ENCODE peak calls at places on chromosomes 5 and 9, in six cellular contexts. U, K, H, X, G and W are unnamed samples.

GRCh38 chr9:134136997-134137302 is 1.1 kb downstream of the WDR5 start:
- DNase-seq in U (no peak), K (no peak), H (no peak), X (no peak), G (no peak), W (no peak)

GRCh38 chr5:64722588-64722987 is 32.3 kb downstream of the SHISAL2B start:
- DNase-seq in U (no peak), K (no peak), H (no peak), X (no peak), G (no peak), W (no peak)

GRCh38 chr9:37992924-37993349 is 76.1 kb downstream of the SHB start:
- DNase-seq in U (no peak), K (no peak), H (no peak), X (peak), G (no peak), W (peak)

GRCh38 chr9:37300620-37301368 is 121.7 kb upstream of the GRHPR start:
- DNase-seq in U (no peak), K (no peak), H (no peak), X (no peak), G (no peak), W (no peak)

GRCh38 chr9:114109106-114109505 is 10.0 kb upstream of the KIF12 start:
- DNase-seq in U (no peak), K (no peak), H (no peak), X (no peak), G (no peak), W (no peak)

GRCh38 chr5:176844706-176845391 is 34.5 kb downstream of the UNC5A start:
- DNase-seq in U (no peak), K (peak), H (no peak), X (no peak), G (no peak), W (no peak)

GRCh38 chr5:61441742-61442141 is 109.7 kb downstream of the ZSWIM6 start:
- DNase-seq in U (no peak), K (no peak), H (no peak), X (no peak), G (no peak), W (no peak)

GRCh38 chr5:133853972-133854371 is 114.5 kb downstream of the C5orf15 start:
- DNase-seq in U (no peak), K (no peak), H (no peak), X (no peak), G (no peak), W (no peak)

GRCh38 chr5:173328896-173329369 is 719 bp upstream of the STC2 start:
- DNase-seq in U (peak), K (no peak), H (peak), X (no peak), G (no peak), W (peak)

GRCh38 chr9:2356391-2356790 is 265.2 kb upstream of the VLDLR start:
- DNase-seq in U (no peak), K (no peak), H (no peak), X (no peak), G (no peak), W (no peak)

GRCh38 chr9:100938507-100938906 is 90.0 kb upstream of the PLPPR1 start:
- DNase-seq in U (no peak), K (no peak), H (no peak), X (no peak), G (no peak), W (no peak)

GRCh38 chr5:142979636-142980035 is 209.5 kb downstream of the ARHGAP26 start:
- DNase-seq in U (no peak), K (no peak), H (no peak), X (no peak), G (no peak), W (no peak)

GRCh38 chr9:11194249-11194648 is 581.4 kb upstream of the PTPRD start:
- DNase-seq in U (no peak), K (no peak), H (no peak), X (no peak), G (no peak), W (no peak)

GRCh38 chr9:112380102-112380581 is at the start of gene HSDL2:
- DNase-seq in U (no peak), K (no peak), H (no peak), X (peak), G (no peak), W (no peak)

GRCh38 chr5:67063055-67063454 is 133.5 kb downstream of the CD180 start:
- DNase-seq in U (no peak), K (no peak), H (no peak), X (no peak), G (no peak), W (no peak)

GRCh38 chr9:127194881-127195713 is 69.5 kb upstream of the GARNL3 start:
- DNase-seq in U (no peak), K (no peak), H (peak), X (no peak), G (no peak), W (no peak)

GRCh38 chr5:90871356-90871755 is 312.8 kb downstream of the ADGRV1 start:
- DNase-seq in U (no peak), K (no peak), H (no peak), X (no peak), G (no peak), W (no peak)

GRCh38 chr5:98391921-98392625 is 381.4 kb upstream of the RGMB start:
- DNase-seq in U (no peak), K (no peak), H (no peak), X (no peak), G (no peak), W (no peak)

DNA sequence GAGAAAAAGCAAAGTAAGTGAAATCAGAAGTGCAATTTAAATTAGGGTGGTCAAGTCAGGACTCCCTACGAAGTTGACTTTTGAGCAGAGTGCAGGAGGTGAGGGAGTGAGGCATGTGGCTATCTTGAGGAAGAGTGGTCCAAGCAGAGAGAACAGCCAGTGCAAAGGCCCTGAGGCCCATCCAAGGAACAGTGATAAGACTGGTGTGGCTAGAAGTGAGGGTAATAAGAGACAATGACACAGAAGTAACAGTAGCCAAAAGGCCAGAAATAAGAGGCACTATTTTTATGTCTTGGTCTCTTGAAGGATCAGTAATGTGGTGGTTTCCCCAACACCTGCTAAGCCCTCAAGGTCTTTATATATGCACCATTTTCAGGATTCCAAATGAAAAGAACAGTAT is 120.4 kb downstream of the SLC1A3 start:
- DNase-seq in U (no peak), K (no peak), H (no peak), X (no peak), G (no peak), W (no peak)
- TF ChIP-seq POLR2AphosphoS5 in U (no peak), K (no peak), H (no peak), X (no peak), G (no peak), W (no peak)

DNA sequence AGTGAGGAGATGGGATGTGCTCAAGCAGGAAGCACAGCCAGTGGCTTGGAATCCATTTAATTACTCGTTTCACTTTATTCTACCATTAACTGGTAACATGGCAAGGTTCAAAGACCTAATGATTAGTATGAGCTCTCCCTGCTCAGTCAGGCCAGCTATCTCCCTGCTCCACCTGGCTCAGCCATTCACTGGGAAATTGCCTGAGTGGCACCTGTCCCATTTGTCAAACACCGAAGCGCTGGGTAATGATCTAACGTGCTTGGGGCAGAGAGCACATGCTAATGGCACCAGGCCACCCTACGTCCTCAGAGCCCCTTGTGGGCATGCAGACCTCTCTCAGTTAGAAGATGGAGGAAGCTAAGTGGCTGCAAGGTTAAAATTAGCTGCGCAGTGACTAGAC is 162.1 kb downstream of the TTLL11 start:
- DNase-seq in U (no peak), K (no peak), H (no peak), X (no peak), G (no peak), W (no peak)
- TF ChIP-seq GABPA in U (no peak), K (no peak), H (no peak), X (no peak), G (no peak), W (no peak)

GRCh38 chr5:73426034-73426433 is 22.5 kb downstream of the FOXD1 start:
- DNase-seq in U (no peak), K (no peak), H (no peak), X (no peak), G (no peak), W (no peak)

GRCh38 chr5:73419414-73420390 is 28.9 kb downstream of the FOXD1 start:
- DNase-seq in U (peak), K (peak), H (no peak), X (no peak), G (no peak), W (no peak)

GRCh38 chr5:73422164-73422563 is 26.4 kb downstream of the FOXD1 start:
- DNase-seq in U (no peak), K (no peak), H (no peak), X (no peak), G (no peak), W (no peak)

DNA sequence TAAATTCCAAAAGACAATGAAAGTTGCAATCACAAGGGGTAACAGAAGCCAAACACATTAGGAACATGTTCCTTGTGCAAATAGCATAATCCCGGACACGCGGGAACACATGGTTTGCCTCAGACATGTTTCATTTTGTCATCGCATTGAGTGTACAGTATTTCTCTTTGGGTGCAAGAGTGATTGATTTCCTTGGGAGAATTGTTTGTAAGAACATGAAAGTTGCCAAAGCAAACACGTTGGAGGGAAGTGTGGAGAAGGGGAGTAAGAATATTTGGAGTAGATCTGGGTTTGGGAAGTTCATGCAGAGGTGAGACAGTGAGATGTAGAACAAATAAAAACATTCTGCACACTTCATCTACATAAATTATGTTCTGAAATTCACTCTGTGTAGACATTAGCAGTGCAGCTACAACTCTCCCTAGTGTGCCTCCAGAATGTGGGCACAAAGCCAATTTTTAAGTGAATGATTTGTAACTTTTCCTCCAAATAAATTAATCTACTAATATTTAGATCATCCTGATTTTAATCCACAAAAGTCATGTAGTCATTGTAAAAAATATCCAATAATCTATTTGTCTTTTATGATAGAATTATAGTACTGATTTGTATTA is 24.0 kb downstream of the FOXD1 start:
- DNase-seq in U (no peak), K (no peak), H (no peak), X (no peak), G (no peak), W (no peak)
- TF ChIP-seq POLR2AphosphoS5 in U (no peak), K (no peak), H (no peak), X (no peak), G (no peak), W (no peak)

GRCh38 chr5:53406630-53407316 is 73.7 kb upstream of the FST start:
- DNase-seq in U (no peak), K (no peak), H (peak), X (no peak), G (no peak), W (no peak)
- TF ChIP-seq GABPA in U (no peak), K (no peak), H (no peak), X (no peak), G (no peak), W (no peak)

GRCh38 chr5:36240779-36241635 is 718 bp downstream of the NADK2 start:
- DNase-seq in U (peak), K (peak), H (peak), X (peak), G (no peak), W (peak)
- TF ChIP-seq POLR2AphosphoS5 in U (no peak), K (no peak), H (peak), X (peak), G (no peak), W (no peak)

DNA sequence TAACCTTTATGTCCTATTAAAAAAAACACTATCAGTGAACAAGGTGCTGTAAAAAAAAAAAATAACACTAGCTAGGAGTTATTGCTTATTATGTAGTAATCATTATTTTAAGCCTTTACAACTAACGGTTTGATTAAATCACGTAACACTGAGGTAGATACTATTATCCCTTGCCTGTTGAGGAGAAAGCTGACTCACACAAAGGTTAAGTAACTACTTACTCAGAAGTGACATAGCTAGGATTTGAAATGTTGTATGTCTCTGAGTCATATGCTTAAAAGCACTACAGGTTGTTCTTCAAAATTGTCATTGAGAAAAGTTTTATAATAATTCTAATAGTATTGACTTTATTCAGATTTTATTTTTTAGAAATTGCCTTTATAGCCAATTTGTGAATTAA is 8.8 kb downstream of the TENT2 start:
- DNase-seq in U (no peak), K (no peak), H (no peak), X (no peak), G (no peak), W (no peak)
- TF ChIP-seq GABPA in U (no peak), K (no peak), H (no peak), X (no peak), G (no peak), W (no peak)

GRCh38 chr5:179827684-179828083 is 7.0 kb downstream of the SQSTM1 start:
- DNase-seq in U (no peak), K (peak), H (no peak), X (no peak), G (no peak), W (peak)
- TF ChIP-seq POLR2AphosphoS5 in U (no peak), K (no peak), H (no peak), X (peak), G (peak), W (peak)

GRCh38 chr9:12813533-12813932 is 38.7 kb downstream of the LURAP1L start:
- DNase-seq in U (no peak), K (no peak), H (no peak), X (no peak), G (no peak), W (no peak)

GRCh38 chr9:12815895-12816294 is 41.1 kb downstream of the LURAP1L start:
- DNase-seq in U (no peak), K (no peak), H (no peak), X (no peak), G (no peak), W (no peak)

GRCh38 chr9:12814877-12815237 is 40.0 kb downstream of the LURAP1L start:
- DNase-seq in U (no peak), K (no peak), H (no peak), X (no peak), G (no peak), W (no peak)

GRCh38 chr9:12812710-12813109 is 37.9 kb downstream of the LURAP1L start:
- DNase-seq in U (no peak), K (no peak), H (no peak), X (no peak), G (no peak), W (no peak)

GRCh38 chr9:12813960-12814876 is 39.4 kb downstream of the LURAP1L start:
- DNase-seq in U (no peak), K (peak), H (peak), X (no peak), G (no peak), W (no peak)
- TF ChIP-seq GABPA in U (no peak), K (no peak), H (peak), X (no peak), G (no peak), W (no peak)